ENCODE peak calls at places on chromosome 4, in nine cellular contexts. One of them, this sample, is unnamed.

GRCh38 chr4:181618038-181618618 is 625.1 kb upstream of the TENM3 start:
- DNase-seq in neural crest cell: no peak
- DNase-seq in AG09319: no peak
- DNase-seq in activated T-helper 2 cell treated with anti-CD3 and anti-CD28 coated beads, Interferon-gamma antibody, Interleukin-2, Interleukin-4, amounts not matched to agents 10 μg/mL and 5 μg/mL and 100 μg/mL, durations not matched to agents 14 hours and 24 hours and 36 hours: no peak
- DNase-seq in Right ventricle myocardium superior: no peak
- DNase-seq in nephron progenitor cell: no peak
- DNase-seq in Karpas-422: no peak
- DNase-seq in DMS153: no peak
- DNase-seq in endodermal cell: no peak
- DNase-seq in this sample: no peak

GRCh38 chr4:41176357-41176756 is 38.0 kb downstream of the APBB2 start:
- DNase-seq in nephron progenitor cell: no peak
- DNase-seq in Right ventricle myocardium superior: no peak
- DNase-seq in endodermal cell: no peak
- DNase-seq in neural crest cell: no peak
- DNase-seq in Karpas-422: no peak
- DNase-seq in DMS153: no peak
- DNase-seq in AG09319: no peak
- DNase-seq in activated T-helper 2 cell treated with anti-CD3 and anti-CD28 coated beads, Interferon-gamma antibody, Interleukin-2, Interleukin-4, amounts not matched to agents 10 μg/mL and 5 μg/mL and 100 μg/mL, durations not matched to agents 14 hours and 24 hours and 36 hours: no peak
- DNase-seq in this sample: no peak

GRCh38 chr4:137981277-137981676 is 260.9 kb downstream of the SLC7A11 start:
- DNase-seq in neural crest cell: no peak
- DNase-seq in AG09319: no peak
- DNase-seq in Karpas-422: no peak
- DNase-seq in activated T-helper 2 cell treated with anti-CD3 and anti-CD28 coated beads, Interferon-gamma antibody, Interleukin-2, Interleukin-4, amounts not matched to agents 10 μg/mL and 5 μg/mL and 100 μg/mL, durations not matched to agents 14 hours and 24 hours and 36 hours: no peak
- DNase-seq in endodermal cell: no peak
- DNase-seq in Right ventricle myocardium superior: no peak
- DNase-seq in nephron progenitor cell: no peak
- DNase-seq in DMS153: no peak
- DNase-seq in this sample: no peak

GRCh38 chr4:47639531-47639930 is 154.5 kb downstream of the ATP10D start:
- DNase-seq in Right ventricle myocardium superior: no peak
- DNase-seq in Karpas-422: no peak
- DNase-seq in neural crest cell: no peak
- DNase-seq in nephron progenitor cell: no peak
- DNase-seq in AG09319: no peak
- DNase-seq in endodermal cell: no peak
- DNase-seq in DMS153: no peak
- DNase-seq in activated T-helper 2 cell treated with anti-CD3 and anti-CD28 coated beads, Interferon-gamma antibody, Interleukin-2, Interleukin-4, amounts not matched to agents 10 μg/mL and 5 μg/mL and 100 μg/mL, durations not matched to agents 14 hours and 24 hours and 36 hours: no peak
- DNase-seq in this sample: no peak

GRCh38 chr4:152983774-152984411 is 47.8 kb downstream of the FHDC1 start:
- DNase-seq in AG09319: no peak
- DNase-seq in DMS153: no peak
- DNase-seq in Karpas-422: no peak
- DNase-seq in nephron progenitor cell: no peak
- DNase-seq in endodermal cell: peak
- DNase-seq in activated T-helper 2 cell treated with anti-CD3 and anti-CD28 coated beads, Interferon-gamma antibody, Interleukin-2, Interleukin-4, amounts not matched to agents 10 μg/mL and 5 μg/mL and 100 μg/mL, durations not matched to agents 14 hours and 24 hours and 36 hours: no peak
- DNase-seq in neural crest cell: peak
- DNase-seq in Right ventricle myocardium superior: no peak
- DNase-seq in this sample: peak

GRCh38 chr4:88159137-88159725 is 792 bp upstream of the ABCG2 start:
- DNase-seq in AG09319: no peak
- DNase-seq in nephron progenitor cell: no peak
- DNase-seq in Right ventricle myocardium superior: peak
- DNase-seq in DMS153: no peak
- DNase-seq in neural crest cell: no peak
- DNase-seq in activated T-helper 2 cell treated with anti-CD3 and anti-CD28 coated beads, Interferon-gamma antibody, Interleukin-2, Interleukin-4, amounts not matched to agents 10 μg/mL and 5 μg/mL and 100 μg/mL, durations not matched to agents 14 hours and 24 hours and 36 hours: no peak
- DNase-seq in Karpas-422: no peak
- DNase-seq in endodermal cell: peak
- DNase-seq in this sample: no peak

GRCh38 chr4:52588771-52589591 is 70.1 kb downstream of the USP46 start:
- DNase-seq in activated T-helper 2 cell treated with anti-CD3 and anti-CD28 coated beads, Interferon-gamma antibody, Interleukin-2, Interleukin-4, amounts not matched to agents 10 μg/mL and 5 μg/mL and 100 μg/mL, durations not matched to agents 14 hours and 24 hours and 36 hours: peak
- DNase-seq in endodermal cell: no peak
- DNase-seq in Karpas-422: no peak
- DNase-seq in nephron progenitor cell: no peak
- DNase-seq in Right ventricle myocardium superior: no peak
- DNase-seq in AG09319: no peak
- DNase-seq in neural crest cell: no peak
- DNase-seq in DMS153: no peak
- DNase-seq in this sample: peak

GRCh38 chr4:98653006-98653405 is 5.4 kb downstream of the TSPAN5 start:
- DNase-seq in Right ventricle myocardium superior: no peak
- DNase-seq in endodermal cell: no peak
- DNase-seq in neural crest cell: no peak
- DNase-seq in AG09319: peak
- DNase-seq in DMS153: no peak
- DNase-seq in nephron progenitor cell: no peak
- DNase-seq in activated T-helper 2 cell treated with anti-CD3 and anti-CD28 coated beads, Interferon-gamma antibody, Interleukin-2, Interleukin-4, amounts not matched to agents 10 μg/mL and 5 μg/mL and 100 μg/mL, durations not matched to agents 14 hours and 24 hours and 36 hours: no peak
- DNase-seq in Karpas-422: no peak
- DNase-seq in this sample: no peak

GRCh38 chr4:52260507-52261302 is 209.6 kb downstream of the SPATA18 start:
- DNase-seq in activated T-helper 2 cell treated with anti-CD3 and anti-CD28 coated beads, Interferon-gamma antibody, Interleukin-2, Interleukin-4, amounts not matched to agents 10 μg/mL and 5 μg/mL and 100 μg/mL, durations not matched to agents 14 hours and 24 hours and 36 hours: no peak
- DNase-seq in endodermal cell: no peak
- DNase-seq in Right ventricle myocardium superior: peak
- DNase-seq in neural crest cell: no peak
- DNase-seq in DMS153: no peak
- DNase-seq in nephron progenitor cell: peak
- DNase-seq in AG09319: no peak
- DNase-seq in Karpas-422: peak
- DNase-seq in this sample: no peak

GRCh38 chr4:69617083-69617694 is 22.3 kb downstream of the UGT2A2 start:
- DNase-seq in AG09319: no peak
- DNase-seq in DMS153: peak
- DNase-seq in neural crest cell: peak
- DNase-seq in endodermal cell: no peak
- DNase-seq in Right ventricle myocardium superior: no peak
- DNase-seq in nephron progenitor cell: no peak
- DNase-seq in activated T-helper 2 cell treated with anti-CD3 and anti-CD28 coated beads, Interferon-gamma antibody, Interleukin-2, Interleukin-4, amounts not matched to agents 10 μg/mL and 5 μg/mL and 100 μg/mL, durations not matched to agents 14 hours and 24 hours and 36 hours: no peak
- DNase-seq in Karpas-422: peak
- DNase-seq in this sample: peak

GRCh38 chr4:8346838-8347605 is 77.5 kb downstream of the HTRA3 start:
- DNase-seq in nephron progenitor cell: no peak
- DNase-seq in endodermal cell: peak
- DNase-seq in AG09319: no peak
- DNase-seq in neural crest cell: no peak
- DNase-seq in Karpas-422: no peak
- DNase-seq in activated T-helper 2 cell treated with anti-CD3 and anti-CD28 coated beads, Interferon-gamma antibody, Interleukin-2, Interleukin-4, amounts not matched to agents 10 μg/mL and 5 μg/mL and 100 μg/mL, durations not matched to agents 14 hours and 24 hours and 36 hours: no peak
- DNase-seq in DMS153: no peak
- DNase-seq in Right ventricle myocardium superior: peak
- DNase-seq in this sample: no peak

GRCh38 chr4:117447925-117448324 is 362.5 kb upstream of the TRAM1L1 start:
- DNase-seq in endodermal cell: peak
- DNase-seq in AG09319: no peak
- DNase-seq in nephron progenitor cell: no peak
- DNase-seq in activated T-helper 2 cell treated with anti-CD3 and anti-CD28 coated beads, Interferon-gamma antibody, Interleukin-2, Interleukin-4, amounts not matched to agents 10 μg/mL and 5 μg/mL and 100 μg/mL, durations not matched to agents 14 hours and 24 hours and 36 hours: peak
- DNase-seq in neural crest cell: no peak
- DNase-seq in Right ventricle myocardium superior: no peak
- DNase-seq in Karpas-422: peak
- DNase-seq in DMS153: no peak
- DNase-seq in this sample: no peak

GRCh38 chr4:41069268-41069667 is 145.1 kb downstream of the APBB2 start:
- DNase-seq in DMS153: no peak
- DNase-seq in nephron progenitor cell: no peak
- DNase-seq in activated T-helper 2 cell treated with anti-CD3 and anti-CD28 coated beads, Interferon-gamma antibody, Interleukin-2, Interleukin-4, amounts not matched to agents 10 μg/mL and 5 μg/mL and 100 μg/mL, durations not matched to agents 14 hours and 24 hours and 36 hours: no peak
- DNase-seq in Karpas-422: no peak
- DNase-seq in endodermal cell: no peak
- DNase-seq in AG09319: no peak
- DNase-seq in neural crest cell: no peak
- DNase-seq in Right ventricle myocardium superior: no peak
- DNase-seq in this sample: no peak

GRCh38 chr4:77699731-77700210 is 94.2 kb downstream of the CXCL13 start:
- DNase-seq in activated T-helper 2 cell treated with anti-CD3 and anti-CD28 coated beads, Interferon-gamma antibody, Interleukin-2, Interleukin-4, amounts not matched to agents 10 μg/mL and 5 μg/mL and 100 μg/mL, durations not matched to agents 14 hours and 24 hours and 36 hours: no peak
- DNase-seq in neural crest cell: peak
- DNase-seq in Karpas-422: no peak
- DNase-seq in DMS153: no peak
- DNase-seq in AG09319: peak
- DNase-seq in endodermal cell: peak
- DNase-seq in nephron progenitor cell: peak
- DNase-seq in Right ventricle myocardium superior: no peak
- DNase-seq in this sample: peak